ENCODE peak calls at places on chromosomes 1 and 21, in seven cellular contexts. R is cardiac muscle cell; I is T-helper 9 cell; E is IMR-90; D is fibroblast of pulmonary artery; Y is ascending aorta; S is stimulated activated CD4-positive, alpha-beta T cell treated with anti-CD3 and anti-CD28 coated beads, Interleukin-4, amount 100 ng/mL, for 1 hour. L is an unnamed sample.

GRCh38 chr1:221829327-221830011 is 87.6 kb upstream of the DUSP10 start:
- DNase-seq in R (no peak), I (peak), E (peak), D (peak), Y (no peak), S (peak), L (peak)

GRCh38 chr1:15504436-15504835 is 19.6 kb downstream of the CASP9 start:
- DNase-seq in R (no peak), I (no peak), E (no peak), D (no peak), Y (no peak), S (no peak), L (no peak)

GRCh38 chr1:47469910-47470309 is 32.1 kb downstream of the FOXD2 start:
- DNase-seq in R (no peak), I (no peak), E (no peak), D (no peak), Y (no peak), S (no peak), L (no peak)

GRCh38 chr1:188122646-188123045 is 1293.9 kb downstream of the PLA2G4A start:
- DNase-seq in R (no peak), I (no peak), E (no peak), D (no peak), Y (no peak), S (no peak), L (no peak)

GRCh38 chr1:202085682-202086373 is 36.9 kb upstream of the GPR37L1 start:
- DNase-seq in R (no peak), I (no peak), E (peak), D (peak), Y (no peak), S (no peak), L (no peak)

GRCh38 chr1:15788624-15789301 is 18.7 kb downstream of the UQCRHL start:
- DNase-seq in R (no peak), I (no peak), E (peak), D (peak), Y (peak), S (no peak), L (peak)

GRCh38 chr1:65068202-65069011 is 79.6 kb upstream of the AK4 start:
- DNase-seq in R (no peak), I (no peak), E (peak), D (peak), Y (no peak), S (peak), L (peak)

GRCh38 chr1:243746736-243747135 is 103.3 kb downstream of the AKT3 start:
- DNase-seq in R (no peak), I (no peak), E (no peak), D (no peak), Y (no peak), S (no peak), L (no peak)

GRCh38 chr1:1423245-1423597 is 2.1 kb upstream of the ANKRD65 start:
- DNase-seq in R (no peak), I (no peak), E (no peak), D (no peak), Y (no peak), S (no peak), L (no peak)

GRCh38 chr1:157157481-157158190 is 19.4 kb upstream of the ETV3 start:
- DNase-seq in R (no peak), I (no peak), E (peak), D (peak), Y (no peak), S (no peak), L (peak)

GRCh38 chr21:28233536-28234220 is 759.0 kb downstream of the LTN1 start:
- DNase-seq in R (no peak), I (no peak), E (no peak), D (no peak), Y (no peak), S (no peak), L (no peak)

GRCh38 chr1:160167056-160167455 is 15.7 kb downstream of the ATP1A4 start:
- DNase-seq in R (no peak), I (no peak), E (no peak), D (no peak), Y (peak), S (no peak), L (no peak)

GRCh38 chr1:29532285-29532684 is 296.0 kb downstream of the PTPRU start:
- DNase-seq in R (no peak), I (no peak), E (no peak), D (no peak), Y (peak), S (no peak), L (no peak)

GRCh38 chr1:24562625-24563024 is 6.7 kb downstream of the NCMAP start:
- DNase-seq in R (peak), I (no peak), E (no peak), D (no peak), Y (no peak), S (no peak), L (no peak)

GRCh38 chr1:84780000-84780716 is 89.9 kb upstream of the SSX2IP start:
- DNase-seq in R (no peak), I (no peak), E (peak), D (peak), Y (no peak), S (no peak), L (peak)

GRCh38 chr1:101039245-101039644 is 13.7 kb upstream of the DPH5 start:
- DNase-seq in R (no peak), I (no peak), E (no peak), D (no peak), Y (no peak), S (no peak), L (peak)

GRCh38 chr1:185775505-185775904 is 41.3 kb downstream of the HMCN1 start:
- DNase-seq in R (no peak), I (no peak), E (no peak), D (no peak), Y (no peak), S (no peak), L (no peak)

GRCh38 chr1:153954826-153955225 is 3.6 kb downstream of the CRTC2 start:
- DNase-seq in R (no peak), I (no peak), E (no peak), D (no peak), Y (no peak), S (no peak), L (no peak)

GRCh38 chr1:205144751-205145150 is 23.0 kb upstream of the RBBP5 start:
- DNase-seq in R (peak), I (no peak), E (peak), D (peak), Y (no peak), S (no peak), L (peak)

GRCh38 chr1:153515504-153516394 is 20.0 kb downstream of the S100A6 start:
- DNase-seq in R (no peak), I (no peak), E (no peak), D (no peak), Y (peak), S (no peak), L (no peak)

GRCh38 chr1:41535236-41535720 is 50.8 kb upstream of the EDN2 start:
- DNase-seq in R (no peak), I (no peak), E (no peak), D (no peak), Y (peak), S (no peak), L (no peak)

GRCh38 chr1:159067699-159068621 is 8.6 kb downstream of the AIM2 start:
- DNase-seq in R (no peak), I (no peak), E (no peak), D (no peak), Y (no peak), S (no peak), L (no peak)

GRCh38 chr1:54064244-54064643 is 10.8 kb downstream of the TCEANC2 start:
- DNase-seq in R (no peak), I (no peak), E (no peak), D (no peak), Y (no peak), S (no peak), L (peak)

L was measured in iris pigment epithelial cell.